ENCODE peak calls at places on chromosome 15, in four cellular contexts. One of them, this sample, is unnamed.

GRCh38 chr15:65184305-65184943 is 718 bp downstream of the CLPX start:
- DNase-seq in GM12878: no peak
- DNase-seq in SK-N-SH: peak; percentile 70
- DNase-seq in HepG2: peak; percentile 64
- DNase-seq in this sample: peak; percentile 73

GRCh38 chr15:78140296-78140695 is 8.9 kb upstream of the IDH3A start:
- DNase-seq in GM12878: no peak
- DNase-seq in SK-N-SH: no peak
- DNase-seq in HepG2: no peak
- DNase-seq in this sample: no peak

GRCh38 chr15:29674661-29675533 is 147.4 kb downstream of the TJP1 start:
- DNase-seq in GM12878: no peak
- DNase-seq in SK-N-SH: peak; percentile 89
- DNase-seq in HepG2: peak; percentile 46
- DNase-seq in this sample: peak; percentile 94

GRCh38 chr15:93036922-93037321 is 52.1 kb downstream of the RGMA start:
- DNase-seq in GM12878: no peak
- DNase-seq in SK-N-SH: peak; percentile 10
- DNase-seq in HepG2: no peak
- DNase-seq in this sample: no peak

GRCh38 chr15:44813231-44813630 is 76.9 kb downstream of the TRIM69 start:
- DNase-seq in GM12878: no peak
- DNase-seq in SK-N-SH: no peak
- DNase-seq in HepG2: no peak
- DNase-seq in this sample: no peak

GRCh38 chr15:43889072-43889471 is 62.3 kb downstream of the WDR76 start:
- DNase-seq in GM12878: no peak
- DNase-seq in SK-N-SH: no peak
- DNase-seq in HepG2: no peak
- DNase-seq in this sample: no peak

GRCh38 chr15:51828621-51829359 is 663 bp upstream of the TMOD3 start:
- DNase-seq in GM12878: no peak
- DNase-seq in SK-N-SH: no peak
- DNase-seq in HepG2: no peak
- DNase-seq in this sample: no peak

GRCh38 chr15:67840747-67841634 is 1.1 kb upstream of the RNU6-1 start:
- DNase-seq in GM12878: no peak
- DNase-seq in SK-N-SH: peak; percentile 75
- DNase-seq in HepG2: peak; percentile 50
- DNase-seq in this sample: peak; percentile 86

GRCh38 chr15:32733276-32733675 is 15.5 kb downstream of the GREM1 start:
- DNase-seq in GM12878: no peak
- DNase-seq in SK-N-SH: no peak
- DNase-seq in HepG2: no peak
- DNase-seq in this sample: no peak

GRCh38 chr15:77187751-77188464 is 117.0 kb upstream of the TSPAN3 start:
- DNase-seq in GM12878: peak; percentile 73
- DNase-seq in SK-N-SH: no peak
- DNase-seq in HepG2: no peak
- DNase-seq in this sample: no peak

GRCh38 chr15:67762610-67763368 is 62.5 kb upstream of the SKOR1 start:
- DNase-seq in GM12878: peak; percentile 85
- DNase-seq in SK-N-SH: no peak
- DNase-seq in HepG2: no peak
- DNase-seq in this sample: no peak

GRCh38 chr15:75174102-75174501 is 27.6 kb upstream of the C15orf39 start:
- DNase-seq in GM12878: no peak
- DNase-seq in SK-N-SH: no peak
- DNase-seq in HepG2: no peak
- DNase-seq in this sample: no peak

GRCh38 chr15:88920186-88920891 is 7.2 kb upstream of the MFGE8 start:
- DNase-seq in GM12878: no peak
- DNase-seq in SK-N-SH: no peak
- DNase-seq in HepG2: no peak
- DNase-seq in this sample: no peak

GRCh38 chr15:35626531-35626930 is 80.6 kb upstream of the DPH6 start:
- DNase-seq in GM12878: no peak
- DNase-seq in SK-N-SH: peak; percentile 1
- DNase-seq in HepG2: no peak
- DNase-seq in this sample: no peak

GRCh38 chr15:52103217-52104207 is 9.1 kb downstream of the BCL2L10 start:
- DNase-seq in GM12878: peak; percentile 94
- DNase-seq in SK-N-SH: no peak
- DNase-seq in HepG2: peak; percentile 46
- DNase-seq in this sample: peak; percentile 84

DNA sequence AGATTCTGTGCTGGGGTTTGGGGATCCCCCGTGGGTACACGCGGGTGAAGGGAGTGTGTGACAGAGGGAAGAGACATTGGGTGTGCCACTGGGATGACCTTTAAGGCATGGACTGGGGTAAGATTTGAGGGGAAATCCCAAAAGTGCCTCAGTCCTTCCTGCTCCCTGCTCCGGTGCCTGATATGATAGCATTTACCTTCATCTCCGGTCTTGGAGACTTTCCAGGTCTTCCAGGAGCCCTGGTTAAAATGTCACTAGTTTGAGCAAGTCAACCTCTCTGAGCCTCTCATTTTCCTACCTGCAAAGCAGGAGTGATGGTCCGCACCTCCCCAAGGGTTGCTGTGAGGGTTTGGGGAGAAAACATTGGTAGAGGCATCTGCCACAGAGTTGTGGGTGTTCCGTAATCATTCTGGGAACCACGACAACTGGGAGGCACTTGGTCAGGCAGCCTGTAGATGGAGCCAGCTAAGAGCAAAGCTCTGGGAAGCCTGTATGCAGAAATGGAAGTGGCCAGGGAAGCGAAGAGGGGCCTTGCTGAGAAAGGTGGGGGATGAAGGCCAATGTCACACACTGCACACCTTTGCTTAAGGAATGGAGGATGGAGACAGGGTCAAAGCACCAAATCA is 33.9 kb upstream of the KIF23 start:
- DNase-seq in GM12878: no peak
- DNase-seq in SK-N-SH: no peak
- DNase-seq in HepG2: peak; percentile 11
- DNase-seq in this sample: no peak
- TF ChIP-seq PBX3 in GM12878: no peak
- TF ChIP-seq PBX3 in SK-N-SH: no peak
- TF ChIP-seq PBX3 in HepG2: no peak
- TF ChIP-seq PBX3 in this sample: no peak

GRCh38 chr15:49103002-49103401 is 52.4 kb downstream of the COPS2 start:
- DNase-seq in GM12878: no peak
- DNase-seq in SK-N-SH: no peak
- DNase-seq in HepG2: no peak
- DNase-seq in this sample: no peak
- TF ChIP-seq PBX3 in GM12878: no peak
- TF ChIP-seq PBX3 in SK-N-SH: no peak
- TF ChIP-seq PBX3 in HepG2: no peak
- TF ChIP-seq PBX3 in this sample: no peak

DNA sequence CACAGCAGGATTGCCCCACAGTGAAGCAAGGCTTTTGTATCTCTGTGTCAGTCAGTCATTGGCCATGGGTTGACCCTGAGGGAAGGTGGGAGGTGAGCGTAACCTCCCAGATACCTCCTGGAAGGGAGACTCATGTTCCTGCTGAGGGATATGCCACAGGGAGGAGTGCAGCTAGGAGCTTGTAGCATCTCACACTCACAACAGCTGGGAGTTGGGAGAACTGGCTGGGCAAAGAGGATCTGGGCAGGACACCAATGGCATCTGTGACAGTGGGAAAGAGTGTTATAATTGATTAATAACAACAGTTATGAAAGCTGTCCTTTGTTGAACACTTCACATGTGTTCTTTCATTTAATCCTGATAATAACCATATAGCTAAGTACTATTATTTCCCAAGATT is 171.0 kb downstream of the TLE3 start:
- DNase-seq in GM12878: no peak
- DNase-seq in SK-N-SH: no peak
- DNase-seq in HepG2: no peak
- DNase-seq in this sample: no peak
- TF ChIP-seq PBX3 in GM12878: no peak
- TF ChIP-seq PBX3 in SK-N-SH: no peak
- TF ChIP-seq PBX3 in HepG2: no peak
- TF ChIP-seq PBX3 in this sample: no peak

DNA sequence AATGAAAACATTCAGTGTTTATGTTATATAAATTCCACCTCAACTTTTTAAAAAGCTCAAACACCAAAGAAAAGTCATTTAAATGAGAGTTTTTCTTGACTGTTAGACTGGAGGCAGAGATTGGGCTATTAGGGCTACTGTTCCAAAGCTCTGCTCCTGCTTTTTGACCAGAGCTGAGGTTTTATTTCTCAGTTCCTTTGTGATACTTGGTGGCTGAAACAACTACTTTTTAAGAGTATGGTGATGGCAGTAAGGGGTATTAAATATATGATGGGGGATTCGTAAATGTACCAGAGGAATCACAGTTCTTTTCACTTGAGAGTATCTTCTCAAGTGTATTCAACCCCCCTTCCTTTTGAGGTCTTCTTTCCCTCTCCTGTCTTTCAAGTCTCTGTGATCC is 186.1 kb upstream of the CGNL1 start:
- DNase-seq in GM12878: no peak
- DNase-seq in SK-N-SH: no peak
- DNase-seq in HepG2: no peak
- DNase-seq in this sample: no peak
- TF ChIP-seq PBX3 in GM12878: no peak
- TF ChIP-seq PBX3 in SK-N-SH: no peak
- TF ChIP-seq PBX3 in HepG2: no peak
- TF ChIP-seq PBX3 in this sample: no peak

GRCh38 chr15:45869034-45869668 is 234.3 kb downstream of the SQOR start:
- DNase-seq in GM12878: no peak
- DNase-seq in SK-N-SH: no peak
- DNase-seq in HepG2: no peak
- DNase-seq in this sample: no peak
- TF ChIP-seq PBX3 in GM12878: no peak
- TF ChIP-seq PBX3 in SK-N-SH: no peak
- TF ChIP-seq PBX3 in HepG2: no peak
- TF ChIP-seq PBX3 in this sample: no peak